ENCODE peak calls at places on chromosomes 3 and 15, in six cellular contexts. L, O, P, W, D and X are unnamed samples.

GRCh38 chr3:194727435-194728128 is 41.9 kb downstream of the FAM43A start:
- DNase-seq in D (no peak), L (no peak), P (no peak), O (no peak), W (no peak), X (no peak)

GRCh38 chr3:56997675-56998074 is 62.8 kb upstream of the SPATA12 start:
- DNase-seq in D (no peak), L (no peak), P (no peak), W (no peak), O (no peak), X (no peak)

GRCh38 chr3:186451371-186451770 is 89.3 kb upstream of the DGKG start:
- DNase-seq in W (no peak), D (no peak), P (no peak), L (no peak), O (no peak), X (no peak)

GRCh38 chr3:146555311-146555710 is 10.9 kb upstream of the PLSCR1 start:
- DNase-seq in L (no peak), W (no peak), O (no peak), D (no peak), P (no peak), X (no peak)

GRCh38 chr15:89003865-89004725 is 84.2 kb upstream of the ABHD2 start:
- DNase-seq in O (no peak), L (no peak), W (peak), P (peak), D (no peak), X (no peak)

GRCh38 chr3:146300756-146301155 is 49.9 kb upstream of the PLSCR4 start:
- DNase-seq in D (no peak), O (no peak), P (no peak), W (no peak), L (no peak), X (no peak)

GRCh38 chr3:132432639-132433038 is 15.3 kb downstream of the DNAJC13 start:
- DNase-seq in O (no peak), W (no peak), P (no peak), D (no peak), L (no peak), X (no peak)

GRCh38 chr3:150414273-150414672 is 6.2 kb downstream of the TSC22D2 start:
- DNase-seq in D (no peak), P (no peak), O (no peak), L (no peak), W (peak), X (no peak)

GRCh38 chr3:130827486-130827885 is 66.4 kb upstream of the ATP2C1 start:
- DNase-seq in D (no peak), L (no peak), P (no peak), O (no peak), W (no peak), X (no peak)

GRCh38 chr15:66613743-66614142 is 47.9 kb upstream of the LCTL start:
- DNase-seq in W (no peak), O (no peak), P (no peak), D (no peak), L (no peak), X (no peak)

GRCh38 chr15:90230071-90230494 is 3.7 kb downstream of the CIB1 start:
- DNase-seq in D (no peak), O (no peak), W (no peak), L (no peak), P (no peak), X (no peak)

GRCh38 chr3:158539414-158540014 is 31.5 kb upstream of the MLF1 start:
- DNase-seq in P (no peak), D (no peak), W (peak), L (no peak), O (no peak), X (no peak)

GRCh38 chr15:96331942-96332853 is 1.7 kb downstream of the NR2F2 start:
- DNase-seq in D (no peak), W (no peak), O (no peak), L (no peak), P (peak), X (peak)

GRCh38 chr15:70420421-70421196 is 322.9 kb upstream of the TLE3 start:
- DNase-seq in L (no peak), P (peak), O (no peak), D (no peak), W (no peak), X (peak)

GRCh38 chr15:25176991-25177954 is 222.5 kb downstream of the SNRPN start:
- DNase-seq in O (peak), P (peak), W (no peak), L (no peak), D (no peak), X (peak)

GRCh38 chr3:151155409-151156128 is 47.4 kb downstream of the GPR171 start:
- DNase-seq in O (no peak), D (no peak), L (no peak), W (no peak), P (no peak), X (no peak)

GRCh38 chr15:94243418-94243817 is 12.1 kb downstream of the MCTP2 start:
- DNase-seq in P (no peak), O (no peak), W (no peak), D (no peak), L (no peak), X (no peak)

GRCh38 chr15:25597576-25597975 is 158.8 kb upstream of the UBE3A start:
- DNase-seq in O (no peak), L (no peak), D (no peak), P (no peak), W (no peak), X (no peak)

GRCh38 chr3:183375337-183375736 is 53.1 kb downstream of the MCF2L2 start:
- DNase-seq in O (no peak), L (no peak), P (no peak), D (no peak), W (no peak), X (no peak)

GRCh38 chr3:145272684-145273083 is 888.3 kb downstream of the PLOD2 start:
- DNase-seq in L (no peak), O (no peak), D (no peak), P (no peak), W (no peak), X (no peak)

GRCh38 chr3:41035445-41036022 is 163.8 kb upstream of the CTNNB1 start:
- DNase-seq in L (no peak), W (no peak), D (no peak), P (no peak), O (no peak), X (no peak)

GRCh38 chr15:38217788-38218609 is 34.6 kb upstream of the SPRED1 start:
- DNase-seq in L (no peak), P (no peak), D (no peak), O (no peak), W (peak), X (no peak)

GRCh38 chr3:63642488-63642887 is 10.0 kb upstream of the SNTN start:
- DNase-seq in W (no peak), L (no peak), D (no peak), O (no peak), P (no peak), X (no peak)

GRCh38 chr15:69014454-69014853 is at the start of gene NOX5:
- DNase-seq in O (no peak), D (no peak), W (no peak), L (peak), P (no peak), X (no peak)

GRCh38 chr3:147038456-147038855 is 367.9 kb downstream of the ZIC4 start:
- DNase-seq in W (no peak), D (no peak), O (no peak), L (peak), P (no peak), X (no peak)

GRCh38 chr3:10703875-10704274 is 112.2 kb upstream of the SLC6A11 start:
- DNase-seq in D (no peak), W (peak), P (peak), L (peak), O (no peak), X (no peak)

GRCh38 chr15:67083135-67083766 is 17.8 kb downstream of the SMAD3 start:
- DNase-seq in D (no peak), L (no peak), P (no peak), O (no peak), W (no peak), X (no peak)

GRCh38 chr15:96183927-96184266 is 146.6 kb upstream of the NR2F2 start:
- DNase-seq in P (no peak), L (no peak), O (no peak), D (no peak), W (no peak), X (no peak)

GRCh38 chr3:170811515-170811914 is 58.5 kb downstream of the RPL22L1 start:
- DNase-seq in L (no peak), W (no peak), O (no peak), P (no peak), D (no peak), X (no peak)

GRCh38 chr3:188531210-188531609 is 377.3 kb downstream of the LPP start:
- DNase-seq in L (no peak), D (no peak), W (no peak), P (no peak), O (no peak), X (no peak)

GRCh38 chr3:196941846-196942225 is 492 bp downstream of the NCBP2 start:
- DNase-seq in P (peak), O (peak), W (peak), D (peak), L (no peak), X (peak)

GRCh38 chr15:89243046-89243690 is 611 bp upstream of the FANCI start:
- DNase-seq in O (no peak), L (no peak), P (no peak), D (no peak), W (no peak), X (no peak)